ENCODE peak calls at places on chromosomes 2 and 18, in seven cellular contexts. P, N, J, G, U, L and F are unnamed samples.
A peak's percentile ranks its signal among the peaks of the same experiment; 100 is the strongest.

GRCh38 chr2:63378589-63378988 is 209.7 kb downstream of the WDPCP start:
- DNase-seq in P (no peak), N (no peak), J (no peak), G (no peak), U (no peak), L (no peak), F (no peak)

GRCh38 chr2:138215958-138216357 is 251.7 kb downstream of the HNMT start:
- DNase-seq in P (no peak), N (no peak), J (no peak), G (no peak), U (no peak), L (no peak), F (no peak)

GRCh38 chr2:218781691-218782528 is at the start of gene CYP27A1:
- DNase-seq in P (no peak), N (peak; percentile 32), J (no peak), G (peak; percentile 23), U (no peak), L (no peak), F (peak; percentile 24)

GRCh38 chr18:43236921-43237320 is 40.4 kb downstream of the SYT4 start:
- DNase-seq in P (no peak), N (peak; percentile 15), J (no peak), G (no peak), U (no peak), L (no peak), F (no peak)

GRCh38 chr18:5891361-5892215 is 3.7 kb downstream of the TMEM200C start:
- DNase-seq in P (no peak), N (no peak), J (no peak), G (no peak), U (no peak), L (no peak), F (no peak)

GRCh38 chr2:140273396-140273795 is 1493.2 kb upstream of the NXPH2 start:
- DNase-seq in P (no peak), N (no peak), J (no peak), G (no peak), U (no peak), L (no peak), F (no peak)

GRCh38 chr18:79756143-79756500 is 41.6 kb upstream of the KCNG2 start:
- DNase-seq in P (no peak), N (no peak), J (no peak), G (no peak), U (no peak), L (no peak), F (no peak)

GRCh38 chr2:45028276-45028675 is 19.0 kb upstream of the SIX2 start:
- DNase-seq in P (no peak), N (peak; percentile 58), J (no peak), G (peak; percentile 62), U (no peak), L (no peak), F (no peak)

GRCh38 chr2:81195774-81196382 is 891.3 kb upstream of the LRRTM1 start:
- DNase-seq in P (no peak), N (no peak), J (no peak), G (no peak), U (no peak), L (no peak), F (no peak)

GRCh38 chr18:27113358-27113757 is 71.8 kb downstream of the CHST9 start:
- DNase-seq in P (no peak), N (no peak), J (no peak), G (no peak), U (no peak), L (no peak), F (no peak)

GRCh38 chr2:84888401-84889276 is 7.8 kb upstream of the TRABD2A start:
- DNase-seq in P (no peak), N (peak; percentile 66), J (no peak), G (no peak), U (no peak), L (peak; percentile 72), F (no peak)

GRCh38 chr18:6566338-6566911 is 151.7 kb upstream of the L3MBTL4 start:
- DNase-seq in P (no peak), N (no peak), J (no peak), G (peak; percentile 74), U (no peak), L (no peak), F (no peak)

GRCh38 chr18:37698508-37699035 is 133.0 kb upstream of the CELF4 start:
- DNase-seq in P (no peak), N (no peak), J (no peak), G (no peak), U (no peak), L (no peak), F (no peak)

GRCh38 chr2:3314626-3315025 is 63.0 kb downstream of the EIPR1 start:
- DNase-seq in P (no peak), N (no peak), J (no peak), G (no peak), U (no peak), L (no peak), F (no peak)

GRCh38 chr2:63186331-63186730 is 135.7 kb downstream of the OTX1 start:
- DNase-seq in P (no peak), N (no peak), J (no peak), G (peak; percentile 14), U (no peak), L (no peak), F (no peak)

GRCh38 chr2:18645315-18645714 is 55.9 kb upstream of the NT5C1B start:
- DNase-seq in P (no peak), N (no peak), J (no peak), G (peak; percentile 8), U (no peak), L (no peak), F (no peak)

GRCh38 chr2:168160897-168161296 is 86.5 kb downstream of the STK39 start:
- DNase-seq in P (no peak), N (no peak), J (no peak), G (peak; percentile 48), U (no peak), L (peak; percentile 33), F (no peak)

GRCh38 chr18:76619342-76620315 is 124.6 kb upstream of the ZNF516 start:
- DNase-seq in P (no peak), N (peak; percentile 78), J (no peak), G (no peak), U (no peak), L (no peak), F (no peak)